ENCODE peak calls at places on chromosome 15, in six cellular contexts. Y is hepatocyte, J is endothelial cell of umbilical vein, U is neural progenitor cell, Z is PC-3, E is PC-9. K is an unnamed sample.
A peak's percentile ranks its signal among the peaks of the same experiment; 100 is the strongest.

GRCh38 chr15:81413851-81414250 is 39.8 kb upstream of the TMC3 start:
- DNase-seq in J (no peak), Y (no peak), E (no peak), Z (no peak), U (no peak), K (no peak)

GRCh38 chr15:88220443-88221186 is 35.9 kb downstream of the NTRK3 start:
- DNase-seq in E (no peak), Z (no peak), U (no peak), J (no peak), Y (no peak), K (no peak)

GRCh38 chr15:79874242-79874641 is 22.6 kb downstream of the MTHFS start:
- DNase-seq in U (no peak), Y (no peak), E (no peak), Z (peak; percentile 71), J (no peak), K (no peak)

GRCh38 chr15:76866008-76866407 is 39.1 kb downstream of the SCAPER start:
- DNase-seq in J (no peak), Z (no peak), E (no peak), Y (no peak), U (no peak), K (no peak)

GRCh38 chr15:69679623-69680228 is 227.1 kb downstream of the RPLP1 start:
- DNase-seq in U (no peak), E (no peak), J (no peak), Z (no peak), Y (no peak), K (no peak)

GRCh38 chr15:80662129-80662528 is 33.0 kb upstream of the ABHD17C start:
- DNase-seq in U (no peak), E (no peak), Z (no peak), J (no peak), Y (no peak), K (no peak)

GRCh38 chr15:77673801-77674317 is 41.1 kb upstream of the LINGO1 start:
- DNase-seq in E (no peak), Y (no peak), U (no peak), J (no peak), Z (no peak), K (no peak)

GRCh38 chr15:60390931-60391501 is 6.8 kb downstream of the ANXA2 start:
- DNase-seq in Z (peak; percentile 77), E (peak; percentile 65), Y (peak; percentile 78), J (peak; percentile 87), U (peak; percentile 88), K (no peak)

GRCh38 chr15:34318277-34319079 is 19.1 kb downstream of the SLC12A6 start:
- DNase-seq in Z (peak; percentile 63), E (peak; percentile 70), U (peak; percentile 60), J (peak; percentile 78), Y (peak; percentile 82), K (peak; percentile 53)

GRCh38 chr15:59282515-59283337 is 76.1 kb downstream of the LDHAL6B start:
- DNase-seq in U (peak; percentile 18), Y (no peak), E (no peak), Z (no peak), J (no peak), K (no peak)

GRCh38 chr15:76730262-76730661 is 174.9 kb downstream of the SCAPER start:
- DNase-seq in E (no peak), Y (no peak), Z (no peak), J (peak; percentile 39), U (no peak), K (no peak)

GRCh38 chr15:31264534-31265089 is 62.0 kb upstream of the KLF13 start:
- DNase-seq in U (peak; percentile 1), J (no peak), E (no peak), Y (no peak), Z (no peak), K (no peak)

GRCh38 chr15:64837502-64837901 is 4.2 kb upstream of the PLEKHO2 start:
- DNase-seq in E (no peak), Z (no peak), Y (no peak), J (no peak), U (no peak), K (no peak)

GRCh38 chr15:69059170-69059943 is 44.9 kb downstream of the NOX5 start:
- DNase-seq in Y (peak; percentile 93), U (peak; percentile 95), E (peak; percentile 71), J (peak; percentile 78), Z (peak; percentile 94), K (peak; percentile 82)

GRCh38 chr15:73325191-73325980 is 43.4 kb downstream of the HCN4 start:
- DNase-seq in Z (no peak), E (no peak), U (no peak), J (no peak), Y (no peak), K (no peak)

GRCh38 chr15:84057714-84058331 is 177.8 kb upstream of the GOLGA6L4 start:
- DNase-seq in Z (no peak), U (no peak), J (no peak), E (no peak), Y (no peak), K (no peak)

GRCh38 chr15:81642451-81642990 is 268.5 kb upstream of the TMC3 start:
- DNase-seq in E (no peak), U (no peak), Z (no peak), J (no peak), Y (peak; percentile 56), K (no peak)

GRCh38 chr15:55791576-55792400 is 48.8 kb upstream of the PRTG start:
- DNase-seq in E (peak; percentile 92), U (no peak), Y (no peak), J (peak; percentile 15), Z (peak; percentile 36), K (no peak)

GRCh38 chr15:41879321-41879845 is 14.5 kb downstream of the SPTBN5 start:
- DNase-seq in Y (no peak), U (no peak), J (no peak), Z (no peak), E (no peak), K (no peak)

GRCh38 chr15:79779739-79780138 is 117.1 kb downstream of the MTHFS start:
- DNase-seq in Y (no peak), U (no peak), Z (no peak), E (no peak), J (no peak), K (no peak)

GRCh38 chr15:23532019-23532418 is 33.5 kb upstream of the MKRN3 start:
- DNase-seq in J (no peak), E (peak; percentile 67), Z (peak; percentile 39), U (no peak), Y (peak; percentile 22), K (no peak)

GRCh38 chr15:83067638-83067962 is 548 bp upstream of the BTBD1 start:
- DNase-seq in U (no peak), J (no peak), E (no peak), Z (no peak), Y (no peak), K (no peak)

GRCh38 chr15:67834249-67834592 is 5.6 kb downstream of the RNU6-1 start:
- DNase-seq in Y (no peak), U (no peak), Z (peak; percentile 27), J (no peak), E (no peak), K (no peak)

GRCh38 chr15:53837263-53837662 is 77.8 kb upstream of the WDR72 start:
- DNase-seq in Z (peak; percentile 4), E (no peak), U (no peak), Y (peak; percentile 57), J (no peak), K (no peak)

GRCh38 chr15:36960179-36960946 is 140.0 kb downstream of the MEIS2 start:
- DNase-seq in Y (no peak), Z (no peak), J (peak; percentile 25), U (no peak), E (no peak), K (no peak)

GRCh38 chr15:88940110-88940675 is 27.0 kb upstream of the MFGE8 start:
- DNase-seq in Z (no peak), U (no peak), Y (no peak), E (no peak), J (no peak), K (no peak)

GRCh38 chr15:61038387-61038786 is 190.7 kb downstream of the RORA start:
- DNase-seq in J (peak; percentile 85), U (no peak), Z (peak; percentile 2), Y (peak; percentile 15), E (no peak), K (no peak)

GRCh38 chr15:47778263-47778770 is 61.0 kb downstream of the SEMA6D start:
- DNase-seq in J (no peak), U (peak; percentile 30), Z (no peak), E (no peak), Y (no peak), K (no peak)

GRCh38 chr15:60695713-60696522 is 217.0 kb upstream of the ICE2 start:
- DNase-seq in U (no peak), E (no peak), Z (no peak), J (no peak), Y (no peak), K (no peak)

DNA sequence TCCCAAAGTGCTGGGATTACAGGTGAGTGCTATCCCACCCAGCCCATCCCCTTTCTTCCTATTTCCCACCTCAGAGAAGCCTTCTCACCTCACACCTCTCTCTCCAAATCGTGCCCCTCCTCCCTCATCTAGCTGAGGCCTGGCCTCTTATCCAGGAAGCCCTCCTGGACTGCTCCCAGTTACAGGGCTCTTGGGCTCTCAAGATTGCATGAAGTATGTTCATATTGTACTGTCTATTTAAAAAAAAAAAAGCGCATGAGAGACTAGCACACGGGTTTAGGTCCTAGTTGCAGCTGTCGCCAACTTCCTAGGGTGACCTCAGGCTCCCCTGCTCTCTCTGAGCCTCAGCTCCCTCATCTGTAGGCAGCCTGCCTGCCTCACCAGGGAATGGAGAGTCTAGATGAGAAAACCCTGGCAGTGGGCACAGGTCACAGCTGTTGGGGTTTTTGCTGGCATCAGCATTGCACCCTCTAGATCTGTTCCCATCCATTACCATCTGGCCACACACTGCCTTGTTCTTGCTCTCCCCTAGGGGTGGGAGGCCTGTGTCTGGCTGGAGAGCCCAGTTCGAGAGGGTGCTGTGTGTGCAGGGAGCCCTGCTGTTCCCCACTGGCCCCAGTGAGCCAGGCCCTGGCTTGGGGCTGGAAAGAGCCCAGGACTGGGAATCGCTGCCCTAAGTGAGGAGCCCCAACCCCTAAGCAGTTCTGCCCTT is 24.2 kb upstream of the C15orf39 start:
- DNase-seq in Z (no peak), Y (no peak), J (no peak), U (no peak), E (no peak), K (no peak)
- H3K27ac ChIP-seq in Z (no peak overlapping the region), Y (peak overlapping the region; percentile 84), J (no peak overlapping the region), U (no peak overlapping the region), E (no peak overlapping the region), K (no peak overlapping the region)

GRCh38 chr15:100108346-100108745 is 233.4 kb downstream of the ADAMTS17 start:
- DNase-seq in E (no peak), Z (no peak), U (no peak), Y (no peak), J (no peak), K (no peak)
- TF ChIP-seq EZH2 in E (no peak), Z (no peak), U (no peak), Y (no peak), J (no peak), K (no peak)

GRCh38 chr15:57218826-57219576 is 157.3 kb upstream of the CGNL1 start:
- DNase-seq in U (peak; percentile 70), Z (no peak), J (peak; percentile 56), Y (peak; percentile 65), E (no peak), K (peak; percentile 99)
- H3K27ac ChIP-seq in U (no peak overlapping the region), Z (no peak overlapping the region), J (no peak overlapping the region), Y (peak overlapping the region; percentile 70), E (no peak overlapping the region), K (peak overlapping the region; percentile 90)

DNA sequence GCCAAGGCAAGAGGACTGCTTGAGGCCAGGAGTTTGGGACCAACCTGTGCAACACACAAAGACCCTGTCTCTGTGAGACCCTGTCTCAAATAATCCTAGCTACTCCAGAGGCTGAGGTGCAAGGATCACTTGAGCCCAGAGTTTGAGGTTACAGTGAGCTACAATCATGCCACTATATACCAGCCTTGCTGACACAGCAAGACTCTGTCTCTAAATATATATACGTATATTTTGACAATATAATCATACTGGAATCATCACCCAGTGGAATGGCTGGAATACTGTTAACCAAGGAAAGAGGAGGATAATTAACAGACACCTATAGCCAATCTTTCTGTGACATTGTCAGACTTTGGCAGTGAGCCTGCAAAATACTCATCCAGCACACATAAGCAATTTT is 9.0 kb upstream of the MAP1A start:
- DNase-seq in U (no peak), Z (no peak), J (no peak), Y (no peak), E (no peak), K (no peak)
- TF ChIP-seq EZH2 in U (no peak), Z (no peak), J (no peak), Y (no peak), E (no peak), K (no peak)

K was measured in SK-N-MC.